ENCODE peak calls at places on chromosomes 7 and 10, in seven cellular contexts. A is IMR-90, N is neuronal stem cell, L is H9, S is H1, R is mesenchymal stem cell, J is trophoblast cell. B is an unnamed sample. For H3K4me1, the result is how much of the 10 kb centered on the place peaks cover.

GRCh38 chr10:5623081-5623748 is 43.2 kb downstream of the ASB13 start:
- DNase-seq in A (peak), N (peak), L (peak), S (peak), R (peak), J (peak), B (peak)

GRCh38 chr10:30531751-30532530 is 97.6 kb downstream of the LYZL2 start:
- DNase-seq in A (no peak), N (no peak), L (no peak), S (no peak), R (no peak), J (no peak), B (no peak)

GRCh38 chr7:158527038-158527437 is 60.6 kb downstream of the PTPRN2 start:
- DNase-seq in A (no peak), N (no peak), L (no peak), S (no peak), R (no peak), J (no peak), B (no peak)

GRCh38 chr7:137760111-137760510 is 86.7 kb downstream of the DGKI start:
- DNase-seq in A (no peak), N (peak), L (peak), S (no peak), R (no peak), J (no peak), B (peak)

GRCh38 chr7:106419455-106420182 is 134.8 kb upstream of the NAMPT start:
- DNase-seq in A (no peak), N (no peak), L (no peak), S (no peak), R (peak), J (no peak), B (no peak)

GRCh38 chr7:150562919-150563318 is 4.3 kb upstream of the GIMAP4 start:
- DNase-seq in A (no peak), N (no peak), L (no peak), S (no peak), R (no peak), J (no peak), B (no peak)

GRCh38 chr10:74058071-74058470 is 60.2 kb downstream of the VCL start:
- DNase-seq in A (no peak), N (no peak), L (no peak), S (no peak), R (no peak), J (no peak), B (no peak)

GRCh38 chr10:4131407-4132215 is 346.6 kb upstream of the KLF6 start:
- DNase-seq in A (peak), N (no peak), L (no peak), S (no peak), R (peak), J (no peak), B (no peak)

GRCh38 chr10:80253266-80253962 is 36.0 kb downstream of the MAT1A start:
- DNase-seq in A (no peak), N (no peak), L (no peak), S (no peak), R (no peak), J (no peak), B (no peak)

GRCh38 chr7:99453105-99453504 is 12.9 kb downstream of the ATP5MF start:
- DNase-seq in A (no peak), N (no peak), L (no peak), S (no peak), R (no peak), J (no peak), B (no peak)

GRCh38 chr10:19294233-19294632 is 245.6 kb downstream of the MALRD1 start:
- DNase-seq in A (no peak), N (no peak), L (no peak), S (no peak), R (no peak), J (no peak), B (no peak)

GRCh38 chr7:24366901-24367300 is 82.9 kb downstream of the NPY start:
- DNase-seq in A (no peak), N (no peak), L (no peak), S (no peak), R (no peak), J (no peak), B (no peak)

GRCh38 chr10:131198401-131198800 is 113.1 kb downstream of the TCERG1L start:
- DNase-seq in A (no peak), N (no peak), L (peak), S (no peak), R (no peak), J (no peak), B (no peak)

GRCh38 chr10:72834183-72834825 is 59.2 kb upstream of the OIT3 start:
- DNase-seq in A (peak), N (peak), L (no peak), S (peak), R (peak), J (peak), B (peak)

GRCh38 chr10:52632591-52632990 is 140.0 kb downstream of the MBL2 start:
- DNase-seq in A (no peak), N (no peak), L (no peak), S (no peak), R (no peak), J (no peak), B (peak)

GRCh38 chr7:957418-958220 is 3.1 kb upstream of the ADAP1 start:
- DNase-seq in A (no peak), N (no peak), L (peak), S (no peak), R (no peak), J (peak), B (peak)

GRCh38 chr7:5599543-5600200 is 176.0 kb upstream of the TNRC18 start:
- DNase-seq in A (no peak), N (no peak), L (peak), S (no peak), R (no peak), J (peak), B (no peak)

GRCh38 chr7:30845426-30846135 is 66.1 kb upstream of the AQP1 start:
- DNase-seq in A (peak), N (no peak), L (no peak), S (no peak), R (peak), J (no peak), B (no peak)

GRCh38 chr7:127655720-127656119 is 3.7 kb downstream of the SND1 start:
- DNase-seq in A (no peak), N (no peak), L (no peak), S (no peak), R (peak), J (no peak), B (no peak)
- H3K4me1 ChIP-seq in A (under half), N (under half), L (under half), S (under half), R (under half), J (under half), B (under half)

GRCh38 chr10:132232553-132232949 is 45.8 kb downstream of the DPYSL4 start:
- DNase-seq in A (no peak), N (no peak), L (no peak), S (no peak), R (no peak), J (no peak), B (no peak)
- H2BK120ac ChIP-seq in A (no peak), N (no peak), L (no peak), S (no peak), R (no peak), J (no peak), B (no peak)

GRCh38 chr7:50274361-50274760 is 30.2 kb upstream of the IKZF1 start:
- DNase-seq in A (no peak), N (no peak), L (no peak), S (no peak), R (no peak), J (no peak), B (no peak)

GRCh38 chr7:50273870-50274269 is 30.6 kb upstream of the IKZF1 start:
- DNase-seq in A (no peak), N (no peak), L (no peak), S (no peak), R (no peak), J (no peak), B (no peak)

GRCh38 chr7:50270531-50271018 is 33.9 kb upstream of the IKZF1 start:
- DNase-seq in A (no peak), N (no peak), L (no peak), S (no peak), R (no peak), J (no peak), B (no peak)

GRCh38 chr7:50273301-50273700 is 31.2 kb upstream of the IKZF1 start:
- DNase-seq in A (no peak), N (no peak), L (no peak), S (no peak), R (no peak), J (no peak), B (no peak)

GRCh38 chr7:50272808-50273207 is 31.7 kb upstream of the IKZF1 start:
- DNase-seq in A (no peak), N (no peak), L (no peak), S (no peak), R (no peak), J (no peak), B (no peak)
- H3K4me1 ChIP-seq in A (under half), N (under half), L (under half), S (under half), R (under half), J (under half), B (under half)

DNA sequence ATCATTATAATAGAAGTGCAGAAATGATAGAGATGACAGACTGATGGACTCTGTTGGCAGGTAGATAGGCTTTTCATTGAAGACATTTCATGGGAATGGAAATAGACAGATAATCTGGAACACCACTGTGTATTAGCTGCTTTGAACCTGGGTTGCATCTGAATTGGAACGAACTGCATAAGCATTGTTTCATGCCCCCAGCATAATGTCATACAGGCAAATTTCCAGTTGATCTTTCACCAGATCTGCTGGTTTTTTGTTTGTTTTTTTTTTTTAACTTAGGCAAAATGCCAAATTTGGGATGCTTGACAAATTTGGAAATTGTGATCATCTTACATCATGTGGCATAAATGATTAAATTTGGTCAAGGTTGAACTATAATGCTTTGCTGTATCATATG is 172.1 kb upstream of the AOAH start:
- DNase-seq in A (no peak), N (no peak), L (no peak), S (no peak), R (no peak), J (no peak), B (no peak)
- H2BK120ac ChIP-seq in A (no peak), N (no peak), L (no peak), S (no peak), R (no peak), J (no peak), B (no peak)

GRCh38 chr7:47584128-47584865 is 2.4 kb upstream of the TNS3 start:
- DNase-seq in A (no peak), N (no peak), L (no peak), S (no peak), R (no peak), J (no peak), B (no peak)
- H3K4me1 ChIP-seq in A (under half), N (under half), L (under half), S (under half), R (under half), J (under half), B (under half)

DNA sequence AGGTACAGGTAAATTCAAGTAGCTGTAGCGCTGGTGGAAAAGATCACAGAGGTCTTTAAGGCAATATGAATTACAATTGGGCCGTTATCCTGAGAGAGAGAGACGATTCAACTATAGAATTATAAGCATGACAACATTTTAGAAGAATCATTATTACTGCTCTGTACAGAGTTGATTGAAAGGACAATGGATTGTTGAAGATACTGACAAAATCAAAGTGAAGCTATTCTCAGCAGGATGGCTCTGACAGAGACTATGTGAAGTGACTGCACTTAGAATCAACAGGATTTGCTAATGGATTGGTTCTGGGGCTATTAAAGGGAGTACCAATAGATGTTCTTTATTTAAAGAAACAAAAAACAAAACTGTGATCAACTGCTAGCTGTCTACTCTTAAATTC is 634.8 kb upstream of the GRM3 start:
- DNase-seq in A (no peak), N (no peak), L (no peak), S (no peak), R (no peak), J (no peak), B (no peak)
- H2BK120ac ChIP-seq in A (no peak), N (no peak), L (no peak), S (no peak), R (no peak), J (no peak), B (no peak)

DNA sequence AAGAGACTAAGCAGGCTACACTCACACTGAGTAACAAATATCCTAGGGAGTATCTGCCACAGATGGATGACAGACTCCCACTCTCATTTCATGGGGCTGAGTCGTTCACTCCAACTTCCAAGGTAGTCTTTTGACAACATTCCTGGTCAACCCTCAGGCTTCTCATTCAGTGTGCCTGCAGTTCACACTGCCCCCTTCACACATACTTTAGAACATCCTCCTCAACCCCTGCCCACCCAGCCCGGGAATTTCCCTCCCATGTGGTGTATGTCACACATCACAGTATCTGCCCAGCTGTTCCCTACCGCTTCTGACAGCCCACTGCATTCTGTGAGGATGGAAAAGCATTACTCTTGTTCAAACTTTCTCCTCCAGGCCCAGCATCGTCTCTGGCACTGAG is 110.5 kb downstream of the SFMBT2 start:
- DNase-seq in A (peak), N (no peak), L (no peak), S (no peak), R (peak), J (no peak), B (peak)
- H3K4me1 ChIP-seq in A (under half), N (under half), L (under half), S (under half), R (under half), J (under half), B (under half)